ENCODE peak calls at places on chromosomes 11 and 22, in four cellular contexts. C is dorsolateral prefrontal cortex, A is cardiac muscle cell, W is nephron progenitor cell. U is an unnamed sample.

GRCh38 chr11:134712228-134713145 is 300.4 kb upstream of the B3GAT1 start:
- DNase-seq in C (no peak), A (no peak), W (no peak), U (no peak)

GRCh38 chr11:100810666-100811065 is 123.6 kb downstream of the ARHGAP42 start:
- DNase-seq in C (no peak), A (no peak), W (no peak), U (no peak)

GRCh38 chr11:122440783-122441701 is 214.5 kb upstream of the UBASH3B start:
- DNase-seq in C (peak), A (peak), W (peak), U (no peak)

GRCh38 chr22:28768701-28769393 is 3.6 kb upstream of the CCDC117 start:
- DNase-seq in C (no peak), A (no peak), W (no peak), U (no peak)

GRCh38 chr11:1208361-1209261 is 14.3 kb upstream of the MUC5B start:
- DNase-seq in C (peak), A (no peak), W (no peak), U (no peak)

GRCh38 chr11:26556582-26556981 is 15.5 kb downstream of the MUC15 start:
- DNase-seq in C (no peak), A (no peak), W (no peak), U (no peak)

GRCh38 chr11:57155838-57156583 is 25.7 kb upstream of the LRRC55 start:
- DNase-seq in C (no peak), A (no peak), W (no peak), U (no peak)

GRCh38 chr11:61885166-61885778 is 6.1 kb downstream of the FADS3 start:
- DNase-seq in C (no peak), A (no peak), W (no peak), U (no peak)

GRCh38 chr22:20423636-20424511 is 13.8 kb downstream of the SCARF2 start:
- DNase-seq in C (no peak), A (no peak), W (no peak), U (no peak)

GRCh38 chr11:24588075-24588474 is 91.2 kb downstream of the LUZP2 start:
- DNase-seq in C (no peak), A (peak), W (no peak), U (no peak)

GRCh38 chr11:133064152-133064877 is 468.0 kb downstream of the OPCML start:
- DNase-seq in C (peak), A (peak), W (peak), U (no peak)

GRCh38 chr11:114326776-114327175 is 30.6 kb downstream of the NNMT start:
- DNase-seq in C (no peak), A (no peak), W (no peak), U (no peak)

GRCh38 chr22:38414009-38414395 is 41.0 kb downstream of the KCNJ4 start:
- DNase-seq in C (peak), A (no peak), W (no peak), U (no peak)

GRCh38 chr11:123052884-123053721 is 8.8 kb downstream of the HSPA8 start:
- DNase-seq in C (no peak), A (no peak), W (no peak), U (no peak)

GRCh38 chr22:45265546-45265945 is 19.2 kb upstream of the UPK3A start:
- DNase-seq in C (no peak), A (peak), W (no peak), U (no peak)

GRCh38 chr22:47564651-47565050 is 802.2 kb downstream of the TBC1D22A start:
- DNase-seq in C (no peak), A (no peak), W (no peak), U (no peak)

GRCh38 chr22:42231929-42232328 is 38.5 kb downstream of the TCF20 start:
- DNase-seq in C (no peak), A (no peak), W (no peak), U (no peak)

GRCh38 chr11:93236741-93237675 is 39.2 kb upstream of the SLC36A4 start:
- DNase-seq in C (peak), A (peak), W (peak), U (no peak)

GRCh38 chr11:3169235-3169951 is 4.3 kb upstream of the OSBPL5 start:
- DNase-seq in C (peak), A (peak), W (no peak), U (no peak)

GRCh38 chr11:88421530-88421929 is 84.0 kb upstream of the CTSC start:
- DNase-seq in C (no peak), A (peak), W (no peak), U (peak)

DNA sequence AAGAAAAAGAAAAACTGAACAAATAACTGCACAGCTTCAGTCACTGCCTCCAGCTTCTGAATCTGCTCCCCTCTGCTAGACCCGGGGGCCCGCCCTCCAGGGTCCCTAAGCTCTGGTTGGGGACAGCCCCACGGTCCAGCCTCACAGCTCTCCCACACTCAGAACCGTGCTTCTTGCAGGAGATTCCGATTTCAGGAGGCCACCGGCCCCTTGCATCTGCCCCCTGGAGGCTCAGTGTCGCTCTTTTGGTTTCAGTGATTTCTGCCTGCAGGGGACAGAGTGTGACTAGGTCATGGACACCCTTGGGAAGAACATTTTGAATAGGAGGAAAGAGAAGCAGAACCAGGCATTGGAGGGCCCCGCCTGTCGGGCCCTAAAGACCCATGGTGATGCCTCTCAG is 23.1 kb upstream of the RPS3 start:
- DNase-seq in C (no peak), A (no peak), W (no peak), U (no peak)
- TF ChIP-seq CTCF in C (no peak), A (peak), W (no peak), U (peak)

GRCh38 chr11:109697140-109697843 is 275.3 kb downstream of the C11orf87 start:
- DNase-seq in C (no peak), A (peak), W (peak), U (peak)
- TF ChIP-seq CTCF in C (peak), A (peak), W (peak), U (peak)

GRCh38 chr11:74970852-74971395 is 17.8 kb upstream of the NEU3 start:
- DNase-seq in C (no peak), A (no peak), W (no peak), U (no peak)
- TF ChIP-seq CTCF in C (no peak), A (no peak), W (no peak), U (no peak)

GRCh38 chr11:84780689-84781293 is 846.4 kb downstream of the DLG2 start:
- DNase-seq in C (no peak), A (peak), W (no peak), U (no peak)
- TF ChIP-seq CTCF in C (peak), A (peak), W (peak), U (peak)

GRCh38 chr11:12052676-12053605 is 44.5 kb upstream of the DKK3 start:
- DNase-seq in C (peak), A (no peak), W (no peak), U (no peak)
- TF ChIP-seq CTCF in C (no peak), A (peak), W (no peak), U (peak)

GRCh38 chr11:9459573-9460321 is 1.1 kb upstream of the ZNF143 start:
- DNase-seq in C (no peak), A (peak), W (no peak), U (peak)
- TF ChIP-seq CTCF in C (no peak), A (no peak), W (no peak), U (no peak)

GRCh38 chr11:10201343-10201742 is 92.7 kb downstream of the SBF2 start:
- DNase-seq in C (no peak), A (no peak), W (no peak), U (no peak)
- TF ChIP-seq CTCF in C (no peak), A (no peak), W (no peak), U (no peak)

GRCh38 chr22:43883012-43883661 is 8.7 kb downstream of the PNPLA5 start:
- DNase-seq in C (peak), A (peak), W (peak), U (peak)
- TF ChIP-seq CTCF in C (peak), A (peak), W (peak), U (peak)

GRCh38 chr22:22906907-22907550 is 19.4 kb downstream of the IGLL5 start:
- DNase-seq in C (no peak), A (no peak), W (no peak), U (no peak)
- TF ChIP-seq CTCF in C (no peak), A (no peak), W (no peak), U (no peak)

U was measured in GM12864.